ENCODE peak calls at places on chromosomes 7 and 10, in seven cellular contexts. One of them, this sample, is unnamed. For H3K4me1, the result is how much of the 10 kb centered on the place peaks cover.

GRCh38 chr7:106504620-106505019 is 156.3 kb downstream of the CCDC71L start:
- DNase-seq in heart left ventricle: no peak
- DNase-seq in neural progenitor cell: no peak
- DNase-seq in right lobe of liver: no peak
- DNase-seq in HCT116: no peak
- DNase-seq in colonic mucosa: no peak
- DNase-seq in lung: no peak
- DNase-seq in this sample: no peak

GRCh38 chr10:98371421-98371820 is 43.6 kb downstream of the PYROXD2 start:
- DNase-seq in heart left ventricle: no peak
- DNase-seq in neural progenitor cell: no peak
- DNase-seq in right lobe of liver: no peak
- DNase-seq in HCT116: no peak
- DNase-seq in colonic mucosa: no peak
- DNase-seq in lung: no peak
- DNase-seq in this sample: no peak

GRCh38 chr10:43256531-43257209 is 10.2 kb downstream of the RASGEF1A start:
- DNase-seq in heart left ventricle: no peak
- DNase-seq in neural progenitor cell: no peak
- DNase-seq in right lobe of liver: no peak
- DNase-seq in HCT116: no peak
- DNase-seq in colonic mucosa: no peak
- DNase-seq in lung: no peak
- DNase-seq in this sample: no peak

GRCh38 chr7:155002411-155003214 is at the start of gene PAXIP1:
- DNase-seq in heart left ventricle: peak
- DNase-seq in neural progenitor cell: peak
- DNase-seq in right lobe of liver: peak
- DNase-seq in HCT116: no peak
- DNase-seq in colonic mucosa: no peak
- DNase-seq in lung: no peak
- DNase-seq in this sample: no peak

GRCh38 chr7:2544541-2545188 is 10.7 kb downstream of the BRAT1 start:
- DNase-seq in heart left ventricle: peak
- DNase-seq in neural progenitor cell: no peak
- DNase-seq in right lobe of liver: no peak
- DNase-seq in HCT116: no peak
- DNase-seq in colonic mucosa: no peak
- DNase-seq in lung: no peak
- DNase-seq in this sample: no peak

GRCh38 chr7:24825931-24826661 is 68.8 kb upstream of the GSDME start:
- DNase-seq in heart left ventricle: no peak
- DNase-seq in neural progenitor cell: no peak
- DNase-seq in right lobe of liver: no peak
- DNase-seq in HCT116: peak
- DNase-seq in colonic mucosa: peak
- DNase-seq in lung: peak
- DNase-seq in this sample: no peak

GRCh38 chr7:24617957-24618616 is 44.8 kb downstream of the PALS2 start:
- DNase-seq in heart left ventricle: no peak
- DNase-seq in neural progenitor cell: no peak
- DNase-seq in right lobe of liver: no peak
- DNase-seq in HCT116: no peak
- DNase-seq in colonic mucosa: no peak
- DNase-seq in lung: no peak
- DNase-seq in this sample: no peak

GRCh38 chr10:12633776-12634390 is 284.5 kb downstream of the CAMK1D start:
- DNase-seq in heart left ventricle: no peak
- DNase-seq in neural progenitor cell: peak
- DNase-seq in right lobe of liver: no peak
- DNase-seq in HCT116: no peak
- DNase-seq in colonic mucosa: no peak
- DNase-seq in lung: no peak
- DNase-seq in this sample: no peak

GRCh38 chr7:90579181-90579688 is 16.9 kb upstream of the CDK14 start:
- DNase-seq in heart left ventricle: no peak
- DNase-seq in neural progenitor cell: no peak
- DNase-seq in right lobe of liver: no peak
- DNase-seq in HCT116: no peak
- DNase-seq in colonic mucosa: no peak
- DNase-seq in lung: no peak
- DNase-seq in this sample: no peak

DNA sequence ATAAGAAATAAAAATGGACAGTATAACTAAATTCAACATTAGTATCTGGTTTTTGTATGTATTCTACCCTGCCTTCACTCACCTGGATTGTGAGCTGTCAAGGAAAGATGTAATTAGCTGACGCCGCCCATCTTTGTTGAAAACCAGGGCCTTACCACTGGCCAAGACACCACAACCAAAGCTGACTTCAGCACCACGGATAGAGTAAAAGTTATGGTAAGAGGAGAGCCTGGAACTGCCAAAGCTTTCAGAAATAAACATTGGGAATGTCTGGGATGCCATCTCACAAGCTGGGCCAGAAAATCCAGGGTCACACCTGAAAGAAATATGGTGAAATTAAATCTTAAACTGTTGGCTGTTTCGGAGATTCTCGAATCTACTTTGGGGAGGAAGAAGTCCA is 190.1 kb upstream of the SLC26A5 start:
- DNase-seq in heart left ventricle: no peak
- DNase-seq in neural progenitor cell: peak
- DNase-seq in right lobe of liver: no peak
- DNase-seq in HCT116: no peak
- DNase-seq in colonic mucosa: no peak
- DNase-seq in lung: no peak
- DNase-seq in this sample: no peak
- H3K4me1 ChIP-seq in heart left ventricle: under half
- H3K4me1 ChIP-seq in neural progenitor cell: under half
- H3K4me1 ChIP-seq in right lobe of liver: under half
- H3K4me1 ChIP-seq in HCT116: under half
- H3K4me1 ChIP-seq in colonic mucosa: under half
- H3K4me1 ChIP-seq in lung: under half
- H3K4me1 ChIP-seq in this sample: under half

DNA sequence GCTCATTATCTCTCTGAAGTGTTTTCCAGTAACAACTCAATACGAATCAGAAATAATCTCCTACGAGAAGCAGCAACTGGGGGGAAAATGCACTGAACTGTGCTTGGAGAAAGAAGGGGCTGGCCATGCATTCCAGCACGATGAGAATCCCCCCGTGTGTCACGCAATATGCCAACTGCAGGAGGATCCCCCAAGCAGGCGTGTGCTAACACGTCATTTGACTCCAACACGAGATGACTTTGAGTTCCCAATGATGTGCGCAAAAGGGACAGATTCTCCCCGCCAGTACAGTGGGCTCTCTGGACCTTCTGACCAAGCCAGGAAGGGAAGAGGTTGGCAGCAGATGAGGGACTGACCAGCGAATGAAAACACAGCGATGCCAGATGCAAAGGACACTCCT is 105.5 kb downstream of the KCNMA1 start:
- DNase-seq in heart left ventricle: no peak
- DNase-seq in neural progenitor cell: no peak
- DNase-seq in right lobe of liver: no peak
- DNase-seq in HCT116: no peak
- DNase-seq in colonic mucosa: no peak
- DNase-seq in lung: no peak
- DNase-seq in this sample: no peak
- H3K4me3 ChIP-seq in heart left ventricle: no peak
- H3K4me3 ChIP-seq in neural progenitor cell: no peak
- H3K4me3 ChIP-seq in right lobe of liver: no peak
- H3K4me3 ChIP-seq in HCT116: no peak
- H3K4me3 ChIP-seq in colonic mucosa: no peak
- H3K4me3 ChIP-seq in lung: no peak
- H3K4me3 ChIP-seq in this sample: no peak

GRCh38 chr7:142516038-142516501 is 233.2 kb upstream of the PRSS1 start:
- DNase-seq in heart left ventricle: no peak
- DNase-seq in neural progenitor cell: peak
- DNase-seq in right lobe of liver: no peak
- DNase-seq in HCT116: peak
- DNase-seq in colonic mucosa: peak
- DNase-seq in lung: no peak
- DNase-seq in this sample: peak

GRCh38 chr7:142507799-142508198 is 241.5 kb upstream of the PRSS1 start:
- DNase-seq in heart left ventricle: no peak
- DNase-seq in neural progenitor cell: no peak
- DNase-seq in right lobe of liver: no peak
- DNase-seq in HCT116: no peak
- DNase-seq in colonic mucosa: no peak
- DNase-seq in lung: no peak
- DNase-seq in this sample: no peak

GRCh38 chr7:142511801-142512200 is 237.5 kb upstream of the PRSS1 start:
- DNase-seq in heart left ventricle: no peak
- DNase-seq in neural progenitor cell: no peak
- DNase-seq in right lobe of liver: no peak
- DNase-seq in HCT116: no peak
- DNase-seq in colonic mucosa: no peak
- DNase-seq in lung: no peak
- DNase-seq in this sample: no peak

GRCh38 chr7:142508251-142508650 is 241.0 kb upstream of the PRSS1 start:
- DNase-seq in heart left ventricle: no peak
- DNase-seq in neural progenitor cell: no peak
- DNase-seq in right lobe of liver: no peak
- DNase-seq in HCT116: peak
- DNase-seq in colonic mucosa: peak
- DNase-seq in lung: no peak
- DNase-seq in this sample: no peak

GRCh38 chr7:142513221-142513955 is 235.9 kb upstream of the PRSS1 start:
- DNase-seq in heart left ventricle: no peak
- DNase-seq in neural progenitor cell: no peak
- DNase-seq in right lobe of liver: no peak
- DNase-seq in HCT116: no peak
- DNase-seq in colonic mucosa: no peak
- DNase-seq in lung: no peak
- DNase-seq in this sample: no peak
- H3K4me1 ChIP-seq in heart left ventricle: under half
- H3K4me1 ChIP-seq in neural progenitor cell: under half
- H3K4me1 ChIP-seq in right lobe of liver: under half
- H3K4me1 ChIP-seq in HCT116: under half
- H3K4me1 ChIP-seq in colonic mucosa: under half
- H3K4me1 ChIP-seq in lung: under half
- H3K4me1 ChIP-seq in this sample: under half

GRCh38 chr7:20331912-20332317 is 1.2 kb downstream of the ITGB8 start:
- DNase-seq in heart left ventricle: no peak
- DNase-seq in neural progenitor cell: peak
- DNase-seq in right lobe of liver: no peak
- DNase-seq in HCT116: no peak
- DNase-seq in colonic mucosa: peak
- DNase-seq in lung: no peak
- DNase-seq in this sample: no peak
- H3K4me3 ChIP-seq in heart left ventricle: peak
- H3K4me3 ChIP-seq in neural progenitor cell: peak
- H3K4me3 ChIP-seq in right lobe of liver: peak
- H3K4me3 ChIP-seq in HCT116: peak
- H3K4me3 ChIP-seq in colonic mucosa: peak
- H3K4me3 ChIP-seq in lung: peak
- H3K4me3 ChIP-seq in this sample: peak

GRCh38 chr7:53428045-53428444 is 392.6 kb downstream of the POM121L12 start:
- DNase-seq in heart left ventricle: no peak
- DNase-seq in neural progenitor cell: no peak
- DNase-seq in right lobe of liver: no peak
- DNase-seq in HCT116: no peak
- DNase-seq in colonic mucosa: no peak
- DNase-seq in lung: no peak
- DNase-seq in this sample: no peak
- H3K4me1 ChIP-seq in heart left ventricle: under half
- H3K4me1 ChIP-seq in neural progenitor cell: under half
- H3K4me1 ChIP-seq in right lobe of liver: under half
- H3K4me1 ChIP-seq in HCT116: under half
- H3K4me1 ChIP-seq in colonic mucosa: under half
- H3K4me1 ChIP-seq in lung: under half
- H3K4me1 ChIP-seq in this sample: under half

DNA sequence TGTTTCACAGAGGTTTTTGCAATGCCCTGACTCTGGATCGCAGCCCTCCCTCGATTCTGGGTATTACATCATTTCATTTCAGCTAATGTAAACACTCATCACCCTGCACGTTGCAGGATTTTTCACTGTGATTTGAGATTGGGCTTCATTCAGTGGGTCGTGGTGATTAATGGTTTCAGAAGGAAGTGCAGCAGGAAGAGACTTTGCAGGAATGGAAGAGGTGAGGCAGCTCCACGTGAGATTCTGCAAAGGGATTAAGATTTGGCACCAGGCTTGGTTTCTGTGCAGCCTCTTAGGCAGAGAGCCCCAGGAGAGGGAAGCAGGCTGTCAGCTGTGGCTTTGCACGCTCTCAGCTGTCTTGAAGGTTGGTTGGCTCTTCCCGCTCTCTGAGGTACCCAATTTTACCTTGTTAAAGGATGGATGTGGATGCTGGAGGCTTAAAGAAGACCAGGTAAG is 95.2 kb downstream of the PLCE1 start:
- DNase-seq in heart left ventricle: no peak
- DNase-seq in neural progenitor cell: peak
- DNase-seq in right lobe of liver: no peak
- DNase-seq in HCT116: no peak
- DNase-seq in colonic mucosa: no peak
- DNase-seq in lung: no peak
- DNase-seq in this sample: no peak
- H3K4me3 ChIP-seq in heart left ventricle: peak
- H3K4me3 ChIP-seq in neural progenitor cell: no peak
- H3K4me3 ChIP-seq in right lobe of liver: no peak
- H3K4me3 ChIP-seq in HCT116: no peak
- H3K4me3 ChIP-seq in colonic mucosa: no peak
- H3K4me3 ChIP-seq in lung: no peak
- H3K4me3 ChIP-seq in this sample: no peak

GRCh38 chr10:44966129-44966815 is 6.7 kb downstream of the RASSF4 start:
- DNase-seq in heart left ventricle: no peak
- DNase-seq in neural progenitor cell: no peak
- DNase-seq in right lobe of liver: no peak
- DNase-seq in HCT116: no peak
- DNase-seq in colonic mucosa: peak
- DNase-seq in lung: no peak
- DNase-seq in this sample: no peak

GRCh38 chr10:44965104-44965503 is 5.5 kb downstream of the RASSF4 start:
- DNase-seq in heart left ventricle: no peak
- DNase-seq in neural progenitor cell: no peak
- DNase-seq in right lobe of liver: no peak
- DNase-seq in HCT116: no peak
- DNase-seq in colonic mucosa: no peak
- DNase-seq in lung: no peak
- DNase-seq in this sample: no peak

GRCh38 chr10:44963772-44964633 is 4.4 kb downstream of the RASSF4 start:
- DNase-seq in heart left ventricle: peak
- DNase-seq in neural progenitor cell: peak
- DNase-seq in right lobe of liver: no peak
- DNase-seq in HCT116: no peak
- DNase-seq in colonic mucosa: peak
- DNase-seq in lung: peak
- DNase-seq in this sample: no peak

GRCh38 chr10:44966816-44967509 is 7.4 kb downstream of the RASSF4 start:
- DNase-seq in heart left ventricle: no peak
- DNase-seq in neural progenitor cell: no peak
- DNase-seq in right lobe of liver: no peak
- DNase-seq in HCT116: no peak
- DNase-seq in colonic mucosa: peak
- DNase-seq in lung: no peak
- DNase-seq in this sample: no peak

GRCh38 chr10:44965651-44966097 is 6.1 kb downstream of the RASSF4 start:
- DNase-seq in heart left ventricle: no peak
- DNase-seq in neural progenitor cell: no peak
- DNase-seq in right lobe of liver: no peak
- DNase-seq in HCT116: no peak
- DNase-seq in colonic mucosa: peak
- DNase-seq in lung: no peak
- DNase-seq in this sample: no peak
- H3K4me1 ChIP-seq in heart left ventricle: half or more
- H3K4me1 ChIP-seq in neural progenitor cell: under half
- H3K4me1 ChIP-seq in right lobe of liver: under half
- H3K4me1 ChIP-seq in HCT116: under half
- H3K4me1 ChIP-seq in colonic mucosa: under half
- H3K4me1 ChIP-seq in lung: under half
- H3K4me1 ChIP-seq in this sample: under half

GRCh38 chr10:1381339-1381738 is 325.2 kb downstream of the WDR37 start:
- DNase-seq in heart left ventricle: no peak
- DNase-seq in neural progenitor cell: no peak
- DNase-seq in right lobe of liver: no peak
- DNase-seq in HCT116: no peak
- DNase-seq in colonic mucosa: peak
- DNase-seq in lung: no peak
- DNase-seq in this sample: no peak
- H3K4me3 ChIP-seq in heart left ventricle: no peak
- H3K4me3 ChIP-seq in neural progenitor cell: no peak
- H3K4me3 ChIP-seq in right lobe of liver: no peak
- H3K4me3 ChIP-seq in HCT116: no peak
- H3K4me3 ChIP-seq in colonic mucosa: no peak
- H3K4me3 ChIP-seq in lung: no peak
- H3K4me3 ChIP-seq in this sample: no peak